ENCODE peak calls at places on chromosome X, in five cellular contexts. One of them, this sample, is unnamed.

GRCh38 chrX:46327229-46328081 is 217.8 kb downstream of the ZNF674 start:
- DNase-seq in HepG2: peak
- DNase-seq in K562: no peak
- DNase-seq in H1: peak
- DNase-seq in GM12878: no peak
- DNase-seq in this sample: peak

GRCh38 chrX:38664285-38664684 is 102.9 kb downstream of the TSPAN7 start:
- DNase-seq in HepG2: peak
- DNase-seq in K562: peak
- DNase-seq in H1: no peak
- DNase-seq in GM12878: no peak
- DNase-seq in this sample: peak

GRCh38 chrX:31222946-31223345 is 151.1 kb upstream of the FTHL17 start:
- DNase-seq in HepG2: no peak
- DNase-seq in K562: no peak
- DNase-seq in H1: no peak
- DNase-seq in GM12878: no peak
- DNase-seq in this sample: no peak

GRCh38 chrX:31461266-31461665 is 389.4 kb upstream of the FTHL17 start:
- DNase-seq in HepG2: no peak
- DNase-seq in K562: no peak
- DNase-seq in H1: no peak
- DNase-seq in GM12878: no peak
- DNase-seq in this sample: no peak

GRCh38 chrX:73851014-73852009 is 288.3 kb downstream of the CHIC1 start:
- DNase-seq in HepG2: no peak
- DNase-seq in K562: peak
- DNase-seq in H1: no peak
- DNase-seq in GM12878: peak
- DNase-seq in this sample: no peak

GRCh38 chrX:135914404-135914803 is 20.9 kb downstream of the SAGE1 start:
- DNase-seq in HepG2: no peak
- DNase-seq in K562: peak
- DNase-seq in H1: no peak
- DNase-seq in GM12878: no peak
- DNase-seq in this sample: no peak

GRCh38 chrX:153593811-153594500 is 5.0 kb downstream of the CCNQ start:
- DNase-seq in HepG2: no peak
- DNase-seq in K562: no peak
- DNase-seq in H1: no peak
- DNase-seq in GM12878: no peak
- DNase-seq in this sample: no peak

GRCh38 chrX:73562458-73562857 is 539 bp upstream of the CHIC1 start:
- DNase-seq in HepG2: no peak
- DNase-seq in K562: no peak
- DNase-seq in H1: no peak
- DNase-seq in GM12878: peak
- DNase-seq in this sample: peak

GRCh38 chrX:97026406-97026805 is 142.7 kb downstream of the RPA4 start:
- DNase-seq in HepG2: no peak
- DNase-seq in K562: no peak
- DNase-seq in H1: no peak
- DNase-seq in GM12878: no peak
- DNase-seq in this sample: no peak

GRCh38 chrX:49959602-49960001 is 37.2 kb downstream of the CLCN5 start:
- DNase-seq in HepG2: no peak
- DNase-seq in K562: no peak
- DNase-seq in H1: no peak
- DNase-seq in GM12878: no peak
- DNase-seq in this sample: no peak

GRCh38 chrX:106752101-106752678 is 25.7 kb downstream of the RNF128 start:
- DNase-seq in HepG2: no peak
- DNase-seq in K562: no peak
- DNase-seq in H1: no peak
- DNase-seq in GM12878: no peak
- DNase-seq in this sample: no peak

GRCh38 chrX:67917412-67918010 is 373.7 kb downstream of the AR start:
- DNase-seq in HepG2: no peak
- DNase-seq in K562: no peak
- DNase-seq in H1: no peak
- DNase-seq in GM12878: no peak
- DNase-seq in this sample: no peak

GRCh38 chrX:24661292-24661691 is 14.1 kb upstream of the PCYT1B start:
- DNase-seq in HepG2: no peak
- DNase-seq in K562: no peak
- DNase-seq in H1: no peak
- DNase-seq in GM12878: no peak
- DNase-seq in this sample: no peak

GRCh38 chrX:29419774-29420553 is 795.4 kb upstream of the MAGEB2 start:
- DNase-seq in HepG2: no peak
- DNase-seq in K562: no peak
- DNase-seq in H1: no peak
- DNase-seq in GM12878: no peak
- DNase-seq in this sample: peak

GRCh38 chrX:69197690-69198089 is 32.4 kb upstream of the PJA1 start:
- DNase-seq in HepG2: no peak
- DNase-seq in K562: no peak
- DNase-seq in H1: no peak
- DNase-seq in GM12878: no peak
- DNase-seq in this sample: no peak

GRCh38 chrX:129235903-129236302 is 287.4 kb downstream of the SMARCA1 start:
- DNase-seq in HepG2: no peak
- DNase-seq in K562: no peak
- DNase-seq in H1: no peak
- DNase-seq in GM12878: no peak
- DNase-seq in this sample: no peak

GRCh38 chrX:122046226-122046625 is 998.8 kb downstream of the GLUD2 start:
- DNase-seq in HepG2: no peak
- DNase-seq in K562: no peak
- DNase-seq in H1: no peak
- DNase-seq in GM12878: no peak
- DNase-seq in this sample: no peak

GRCh38 chrX:46251755-46252154 is 293.5 kb downstream of the ZNF674 start:
- DNase-seq in HepG2: peak
- DNase-seq in K562: no peak
- DNase-seq in H1: no peak
- DNase-seq in GM12878: no peak
- DNase-seq in this sample: peak

GRCh38 chrX:125622899-125623298 is 303.2 kb downstream of the TEX13C start:
- DNase-seq in HepG2: no peak
- DNase-seq in K562: peak
- DNase-seq in H1: no peak
- DNase-seq in GM12878: no peak
- DNase-seq in this sample: no peak

GRCh38 chrX:148929686-148930085 is 429.3 kb downstream of the AFF2 start:
- DNase-seq in HepG2: no peak
- DNase-seq in K562: no peak
- DNase-seq in H1: no peak
- DNase-seq in GM12878: no peak
- DNase-seq in this sample: no peak

GRCh38 chrX:2632533-2633504 is 58.3 kb upstream of the CD99 start:
- DNase-seq in HepG2: no peak
- DNase-seq in K562: no peak
- DNase-seq in H1: no peak
- DNase-seq in GM12878: no peak
- DNase-seq in this sample: peak

GRCh38 chrX:129230850-129231512 is 292.3 kb downstream of the SMARCA1 start:
- DNase-seq in HepG2: peak
- DNase-seq in K562: no peak
- DNase-seq in H1: no peak
- DNase-seq in GM12878: no peak
- DNase-seq in this sample: no peak

GRCh38 chrX:68186552-68187262 is 246.6 kb downstream of the OPHN1 start:
- DNase-seq in HepG2: no peak
- DNase-seq in K562: no peak
- DNase-seq in H1: no peak
- DNase-seq in GM12878: no peak
- DNase-seq in this sample: peak

GRCh38 chrX:134935286-134935685 is 55.5 kb upstream of the SMIM10 start:
- DNase-seq in HepG2: no peak
- DNase-seq in K562: no peak
- DNase-seq in H1: no peak
- DNase-seq in GM12878: no peak
- DNase-seq in this sample: no peak

GRCh38 chrX:8971116-8971515 is 62.8 kb downstream of the FAM9B start:
- DNase-seq in HepG2: peak
- DNase-seq in K562: peak
- DNase-seq in H1: no peak
- DNase-seq in GM12878: no peak
- DNase-seq in this sample: peak

GRCh38 chrX:30521440-30522182 is 56.0 kb downstream of the TASL start:
- DNase-seq in HepG2: no peak
- DNase-seq in K562: no peak
- DNase-seq in H1: no peak
- DNase-seq in GM12878: no peak
- DNase-seq in this sample: no peak

GRCh38 chrX:45400380-45400779 is 199.7 kb upstream of the DIPK2B start:
- DNase-seq in HepG2: no peak
- DNase-seq in K562: no peak
- DNase-seq in H1: no peak
- DNase-seq in GM12878: no peak
- DNase-seq in this sample: no peak

GRCh38 chrX:108221481-108221880 is 129.9 kb downstream of the ATG4A start:
- DNase-seq in HepG2: no peak
- DNase-seq in K562: no peak
- DNase-seq in H1: no peak
- DNase-seq in GM12878: no peak
- DNase-seq in this sample: no peak
- TF ChIP-seq KDM1A in HepG2: no peak
- TF ChIP-seq KDM1A in K562: no peak
- TF ChIP-seq KDM1A in H1: no peak
- TF ChIP-seq KDM1A in GM12878: no peak
- TF ChIP-seq KDM1A in this sample: no peak

GRCh38 chrX:119190736-119191282 is 45.3 kb upstream of the PGRMC1 start:
- DNase-seq in HepG2: no peak
- DNase-seq in K562: no peak
- DNase-seq in H1: no peak
- DNase-seq in GM12878: no peak
- DNase-seq in this sample: no peak
- TF ChIP-seq KDM1A in HepG2: no peak
- TF ChIP-seq KDM1A in K562: no peak
- TF ChIP-seq KDM1A in H1: no peak
- TF ChIP-seq KDM1A in GM12878: no peak
- TF ChIP-seq KDM1A in this sample: no peak

DNA sequence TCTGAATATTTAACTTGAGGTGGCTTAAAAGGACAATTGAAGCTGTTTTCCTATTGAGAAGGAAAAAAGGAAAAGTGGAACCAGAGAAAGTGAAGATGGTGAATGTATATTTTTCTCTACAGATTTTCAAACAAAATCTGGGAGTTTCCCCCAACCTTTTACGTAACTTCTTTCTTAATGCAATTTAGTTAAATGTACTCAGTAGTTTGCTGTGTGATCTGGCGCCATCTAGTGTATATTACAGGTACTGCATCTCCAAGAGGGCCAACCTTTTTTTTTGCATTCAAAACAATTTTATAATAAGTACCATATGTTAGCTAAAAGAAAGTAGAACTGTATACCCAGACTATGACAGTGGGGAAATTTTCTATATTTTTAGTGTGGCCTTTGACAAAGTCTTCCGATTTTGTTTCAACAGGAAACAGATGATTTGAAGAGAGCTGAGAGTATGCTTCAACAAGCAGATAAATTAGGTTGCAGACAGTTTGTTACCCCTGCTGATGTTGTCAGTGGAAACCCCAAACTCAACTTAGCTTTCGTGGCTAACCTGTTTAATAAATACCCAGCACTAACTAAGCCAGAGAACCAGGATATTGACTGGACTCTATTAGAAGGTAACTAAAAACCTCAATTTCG is 82.0 kb downstream of the PLS3 start:
- DNase-seq in HepG2: peak
- DNase-seq in K562: peak
- DNase-seq in H1: no peak
- DNase-seq in GM12878: peak
- DNase-seq in this sample: peak
- TF ChIP-seq KDM1A in HepG2: no peak
- TF ChIP-seq KDM1A in K562: no peak
- TF ChIP-seq KDM1A in H1: no peak
- TF ChIP-seq KDM1A in GM12878: no peak
- TF ChIP-seq KDM1A in this sample: no peak

GRCh38 chrX:80511969-80512760 is 91.9 kb downstream of the TENT5D start:
- DNase-seq in HepG2: no peak
- DNase-seq in K562: peak
- DNase-seq in H1: no peak
- DNase-seq in GM12878: no peak
- DNase-seq in this sample: no peak
- TF ChIP-seq KDM1A in HepG2: no peak
- TF ChIP-seq KDM1A in K562: peak
- TF ChIP-seq KDM1A in H1: no peak
- TF ChIP-seq KDM1A in GM12878: no peak
- TF ChIP-seq KDM1A in this sample: no peak

DNA sequence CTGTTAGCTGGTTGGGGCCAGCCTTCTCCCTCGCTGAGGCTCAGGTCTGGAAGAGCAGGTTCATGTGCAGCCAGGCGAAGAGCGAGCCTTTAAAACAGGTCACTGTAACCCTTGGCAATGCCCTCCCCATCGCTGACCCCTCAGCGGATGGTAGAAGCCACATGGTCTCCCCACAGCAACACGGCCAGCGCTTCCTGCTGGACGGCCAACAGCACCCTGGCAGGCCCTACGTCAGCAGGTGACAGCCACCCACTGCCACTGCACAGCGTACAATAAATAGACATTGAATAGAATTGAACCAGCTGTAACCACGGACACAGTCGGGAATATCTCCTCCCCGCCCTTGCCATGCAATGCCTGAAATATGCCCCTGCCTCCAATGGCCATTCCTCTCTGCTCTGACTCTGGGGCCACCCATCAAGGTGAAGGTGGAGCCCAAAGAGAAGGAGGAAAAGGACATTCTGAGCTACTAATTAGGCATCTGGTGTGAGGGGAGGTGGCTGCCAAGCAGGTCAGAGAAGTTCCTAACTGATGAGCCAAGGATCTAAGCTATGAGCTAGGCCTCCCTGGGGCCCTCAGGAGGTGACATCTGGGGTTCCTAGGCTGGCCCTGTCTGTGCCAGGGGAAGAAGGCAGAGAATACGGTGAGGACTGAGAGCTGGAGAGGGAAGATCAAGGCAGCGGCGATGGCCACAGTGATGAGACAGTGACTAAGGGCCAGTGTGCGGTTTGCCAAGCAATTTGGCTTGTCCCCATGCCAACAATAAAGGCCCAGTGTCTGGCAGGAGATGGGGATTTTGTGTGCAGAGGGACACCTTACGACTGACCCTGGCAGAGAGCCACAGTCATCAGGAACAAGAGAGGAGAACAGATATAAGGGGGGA is 202.3 kb downstream of the BCOR start:
- DNase-seq in HepG2: no peak
- DNase-seq in K562: no peak
- DNase-seq in H1: no peak
- DNase-seq in GM12878: no peak
- DNase-seq in this sample: peak
- TF ChIP-seq KDM1A in HepG2: no peak
- TF ChIP-seq KDM1A in K562: no peak
- TF ChIP-seq KDM1A in H1: no peak
- TF ChIP-seq KDM1A in GM12878: no peak
- TF ChIP-seq KDM1A in this sample: no peak

This sample was measured in A549.